ENCODE peak calls at places on chromosomes 4 and X, in four cellular contexts. A, T, G and K are unnamed samples.

GRCh38 chr4:124483043-124483906 is 229.3 kb downstream of the ANKRD50 start:
- DNase-seq in G (peak), T (no peak), A (no peak), K (no peak)

GRCh38 chr4:5956285-5957021 is 61.8 kb downstream of the C4orf50 start:
- DNase-seq in T (no peak), G (peak), A (peak), K (no peak)

GRCh38 chr4:38687571-38688011 is 23.6 kb downstream of the KLF3 start:
- DNase-seq in A (no peak), G (no peak), T (no peak), K (no peak)

GRCh38 chr4:74408639-74409038 is 36.3 kb upstream of the AREG start:
- DNase-seq in A (no peak), T (no peak), G (no peak), K (no peak)

GRCh38 chrX:38649674-38650647 is 88.6 kb downstream of the TSPAN7 start:
- DNase-seq in G (no peak), T (no peak), A (no peak), K (peak)

GRCh38 chrX:80807606-80808159 is 2.0 kb downstream of the BRWD3 start:
- DNase-seq in G (peak), A (no peak), T (no peak), K (peak)

GRCh38 chr4:64095398-64095797 is 313.9 kb downstream of the TECRL start:
- DNase-seq in A (no peak), G (no peak), T (no peak), K (no peak)

GRCh38 chrX:70253377-70254062 is 6.5 kb downstream of the P2RY4 start:
- DNase-seq in G (no peak), T (peak), A (peak), K (no peak)

GRCh38 chr4:184344899-184345572 is 127.4 kb upstream of the ENPP6 start:
- DNase-seq in G (peak), T (no peak), A (no peak), K (no peak)

GRCh38 chr4:42512226-42512625 is 114.9 kb downstream of the SHISA3 start:
- DNase-seq in T (no peak), A (no peak), G (no peak), K (no peak)

GRCh38 chr4:155008389-155008788 is 200.0 kb upstream of the NPY2R start:
- DNase-seq in A (no peak), T (no peak), G (no peak), K (no peak)

GRCh38 chr4:159013692-159014091 is 89.2 kb upstream of the RAPGEF2 start:
- DNase-seq in A (no peak), G (no peak), T (no peak), K (no peak)

GRCh38 chrX:89034679-89035078 is 287.7 kb downstream of the CPXCR1 start:
- DNase-seq in T (no peak), A (no peak), G (no peak), K (no peak)

GRCh38 chrX:9530848-9531274 is 66.0 kb downstream of the TBL1X start:
- DNase-seq in G (peak), A (peak), T (no peak), K (peak)

GRCh38 chr4:147991543-147992295 is 259.8 kb downstream of the ARHGAP10 start:
- DNase-seq in A (no peak), T (no peak), G (no peak), K (no peak)

GRCh38 chrX:13938053-13938765 is 91.5 kb downstream of the GEMIN8 start:
- DNase-seq in G (peak), A (no peak), T (no peak), K (no peak)

GRCh38 chr4:153916273-153916755 is 127.4 kb upstream of the SFRP2 start:
- DNase-seq in T (no peak), A (no peak), G (no peak), K (no peak)

GRCh38 chrX:53918697-53919096 is 125.6 kb downstream of the PHF8 start:
- DNase-seq in A (no peak), G (no peak), T (no peak), K (no peak)

GRCh38 chr4:169174247-169174646 is 96.5 kb downstream of the SH3RF1 start:
- DNase-seq in A (no peak), T (peak), G (no peak), K (no peak)

DNA sequence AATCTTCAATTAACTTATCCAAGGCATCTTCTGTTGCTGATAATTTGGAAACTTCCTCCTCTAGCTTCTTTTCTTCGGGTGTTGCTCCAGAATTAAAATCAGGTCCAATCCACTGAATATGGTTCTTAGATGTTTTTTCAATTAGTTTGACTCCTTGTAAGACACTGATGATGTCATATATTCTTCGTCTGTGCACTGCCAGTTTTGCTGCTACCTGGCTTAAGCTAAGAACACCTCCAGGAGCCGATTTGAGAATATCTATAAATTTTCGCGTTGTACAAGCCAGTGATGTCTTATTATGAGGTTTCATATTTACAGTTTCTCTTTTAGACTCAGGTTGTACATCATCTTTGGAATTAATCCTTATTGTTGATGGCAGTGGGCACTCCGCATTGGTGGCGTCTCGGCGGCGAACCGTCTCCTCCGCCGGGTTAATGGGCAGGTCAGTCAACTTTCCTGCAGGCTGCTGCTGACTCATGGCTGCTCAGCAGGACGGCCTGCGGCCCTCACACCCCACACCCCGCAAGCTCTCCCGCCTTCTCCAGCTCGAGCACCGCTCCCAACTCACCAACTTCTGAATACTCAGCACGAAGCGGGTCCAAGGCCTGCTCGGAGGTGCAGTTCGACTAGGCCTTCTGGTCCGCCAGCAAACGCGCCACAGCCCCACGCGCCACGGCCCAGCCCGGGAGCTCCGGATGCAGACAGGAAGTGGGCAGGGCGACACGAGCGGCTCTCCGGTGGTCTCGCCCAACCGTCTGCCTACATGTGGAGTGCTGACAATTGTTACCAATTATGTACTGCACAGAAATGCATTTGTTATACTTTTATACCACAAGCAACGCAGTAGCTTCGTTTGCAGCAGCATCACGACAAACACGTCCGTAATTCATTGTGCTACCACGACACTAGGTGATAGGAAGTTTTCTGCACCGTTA is 49.2 kb upstream of the FHL1 start:
- DNase-seq in T (no peak), G (no peak), A (no peak), K (peak)
- TF ChIP-seq ELF1 in T (no peak), G (no peak), A (no peak), K (peak)

DNA sequence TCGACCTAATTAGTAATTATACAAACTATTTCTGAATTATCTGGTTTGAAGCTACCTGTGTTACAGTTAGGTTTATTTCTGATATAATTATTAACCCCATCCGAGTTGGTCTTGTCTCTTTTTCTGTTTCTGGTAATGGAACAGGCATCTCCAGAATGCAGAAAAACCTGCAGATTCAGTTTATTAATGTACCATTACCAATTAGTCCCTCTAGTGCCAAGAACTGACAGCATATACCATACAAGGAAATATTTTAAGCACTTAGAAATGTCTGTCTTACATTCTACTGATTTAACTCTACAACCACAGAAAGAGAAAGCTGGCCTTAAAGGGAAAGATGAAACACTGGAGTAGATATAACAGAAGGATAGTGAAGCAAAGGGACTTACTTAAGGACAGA is 570.6 kb downstream of the CENPC start:
- DNase-seq in A (no peak), T (no peak), G (no peak), K (no peak)
- TF ChIP-seq ELF1 in A (no peak), T (no peak), G (no peak), K (no peak)

DNA sequence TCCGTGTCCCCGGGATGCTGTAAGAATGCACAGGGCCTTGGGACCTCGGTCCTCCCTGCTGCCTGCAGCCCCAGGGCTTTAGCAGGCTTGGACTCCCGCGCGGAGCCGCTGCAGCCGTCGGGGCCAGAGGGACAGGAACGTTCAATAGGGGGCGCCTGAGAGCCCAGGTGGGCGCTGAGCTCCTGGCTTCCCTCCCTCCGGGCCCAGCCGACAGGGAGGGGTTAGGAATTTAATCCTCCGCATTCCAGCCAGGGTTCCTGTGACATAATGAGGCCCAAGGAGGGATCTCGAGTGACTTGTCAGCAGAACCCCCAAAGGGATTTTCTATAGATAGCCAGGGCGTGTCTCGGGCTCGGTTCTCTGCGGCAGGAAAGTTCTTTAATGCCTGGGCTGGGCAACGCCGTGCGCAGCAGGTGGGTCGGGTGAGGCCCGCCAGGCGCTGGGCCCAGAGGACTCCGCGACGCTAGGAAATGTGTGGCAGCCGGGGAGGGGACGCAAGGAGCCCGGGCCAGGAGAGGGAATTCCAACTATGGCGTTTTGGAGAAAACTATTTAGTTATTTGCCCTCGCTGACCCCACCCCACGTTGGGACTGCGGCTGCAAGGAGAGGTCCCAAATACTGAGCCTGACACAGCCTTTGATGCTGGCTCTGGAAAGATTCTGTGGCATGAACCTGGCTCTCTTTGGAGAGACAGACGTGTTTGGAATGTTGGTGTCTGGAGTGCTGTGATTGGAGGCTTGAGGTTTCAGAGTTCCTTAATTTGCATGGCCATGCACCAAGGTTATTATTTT is 285.2 kb upstream of the GATB start:
- DNase-seq in A (peak), T (peak), G (no peak), K (peak)
- TF ChIP-seq ELF1 in A (no peak), T (no peak), G (no peak), K (no peak)

GRCh38 chrX:74277846-74278245 is 26.1 kb upstream of the ZCCHC13 start:
- DNase-seq in A (no peak), G (no peak), T (no peak), K (peak)
- TF ChIP-seq ELF1 in A (no peak), G (no peak), T (no peak), K (no peak)

GRCh38 chr4:93764647-93765246 is 63.8 kb upstream of the ATOH1 start:
- DNase-seq in A (peak), T (peak), G (peak), K (peak)
- TF ChIP-seq ELF1 in A (no peak), T (no peak), G (no peak), K (no peak)

DNA sequence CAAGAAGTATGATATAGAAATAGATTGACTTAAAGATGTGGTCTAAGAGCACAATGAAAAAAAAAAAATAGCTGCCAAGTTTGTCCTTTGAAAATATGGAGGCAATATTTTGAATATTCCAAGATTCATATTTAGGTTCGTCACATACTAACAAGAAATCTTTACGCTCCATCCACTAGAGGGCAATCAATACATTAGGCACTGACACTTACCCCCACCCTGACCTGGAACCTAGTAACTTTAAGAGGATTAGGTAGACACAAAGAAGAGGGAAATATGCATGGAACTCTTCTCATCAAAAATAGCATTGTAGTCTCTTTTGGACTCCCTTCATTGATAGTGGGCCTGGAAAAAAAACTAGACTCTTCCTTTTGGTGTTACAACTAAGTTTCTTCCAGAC is 1108.1 kb downstream of the PCDH19 start:
- DNase-seq in A (peak), T (no peak), G (peak), K (no peak)
- TF ChIP-seq ELF1 in A (no peak), T (no peak), G (no peak), K (no peak)

GRCh38 chr4:40245794-40246546 is 49.1 kb downstream of the RHOH start:
- DNase-seq in T (no peak), A (no peak), G (no peak), K (no peak)
- TF ChIP-seq ELF1 in T (no peak), A (no peak), G (no peak), K (no peak)

DNA sequence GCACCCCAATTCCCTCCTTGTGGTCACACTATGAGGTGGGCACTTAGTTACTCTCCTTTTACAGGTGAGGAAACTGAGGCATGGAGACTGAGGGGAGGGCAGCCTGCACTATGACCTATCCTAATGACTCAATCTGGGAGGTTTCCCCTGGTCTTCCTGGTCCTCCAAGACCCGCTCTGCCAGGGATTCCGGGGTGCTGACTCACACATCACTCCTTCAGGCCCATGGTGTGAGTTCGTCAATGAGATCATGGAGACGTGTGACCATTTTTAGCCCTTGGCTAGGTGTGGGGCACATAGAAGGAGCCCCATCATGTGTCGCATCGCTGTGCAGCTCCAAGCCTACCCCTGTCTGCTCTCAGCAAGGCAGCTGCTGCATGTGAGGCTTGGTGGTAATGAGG is 32.4 kb upstream of the BCOR start:
- DNase-seq in A (no peak), T (peak), G (no peak), K (no peak)
- TF ChIP-seq ELF1 in A (no peak), T (no peak), G (no peak), K (no peak)

DNA sequence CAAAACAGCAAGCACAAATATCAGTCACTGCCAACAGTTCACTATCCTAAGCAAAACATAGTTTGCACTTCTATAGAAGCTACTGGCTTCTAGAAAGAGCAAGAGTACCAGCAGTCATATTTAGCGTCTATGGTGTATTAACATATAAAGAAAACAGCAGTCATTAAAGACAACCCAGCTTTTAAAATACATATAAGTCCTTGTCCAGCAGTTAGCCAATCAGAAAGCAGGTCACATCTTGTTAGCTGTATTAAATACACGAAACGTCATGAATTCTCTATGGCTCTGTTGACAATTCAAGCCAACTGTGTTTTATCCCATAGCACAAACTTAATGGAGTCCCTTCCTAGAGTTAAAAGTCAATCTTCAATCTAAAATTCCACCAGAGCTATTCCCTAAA is 1.6 kb downstream of the LDB2 start:
- DNase-seq in A (no peak), G (no peak), T (no peak), K (no peak)
- TF ChIP-seq ELF1 in A (no peak), G (no peak), T (no peak), K (no peak)